ENCODE peak calls at places on chromosomes 16 and 17, in five cellular contexts. F is effector CD4-positive, alpha-beta T cell; V is HEK293T; Z is KG1; O is CD4-positive, alpha-beta memory T cell. M is an unnamed sample.

GRCh38 chr16:60907645-60908044 is 1128.6 kb downstream of the CDH8 start:
- DNase-seq in Z (no peak), F (no peak), V (no peak), O (no peak), M (no peak)

GRCh38 chr17:69947027-69947759 is 127.8 kb upstream of the KCNJ16 start:
- DNase-seq in O (no peak), F (no peak), Z (no peak), V (no peak), M (no peak)

GRCh38 chr17:68593331-68593710 is 7.8 kb downstream of the FAM20A start:
- DNase-seq in O (no peak), Z (no peak), V (no peak), F (no peak), M (no peak)

GRCh38 chr17:11292491-11292890 is 51.5 kb downstream of the SHISA6 start:
- DNase-seq in V (no peak), F (no peak), O (no peak), Z (no peak), M (no peak)

GRCh38 chr17:32564325-32564724 is 77.5 kb downstream of the CDK5R1 start:
- DNase-seq in V (no peak), Z (no peak), F (no peak), O (no peak), M (no peak)

GRCh38 chr17:42402121-42402516 is 13.9 kb upstream of the STAT3 start:
- DNase-seq in F (no peak), Z (no peak), O (no peak), V (no peak), M (no peak)

GRCh38 chr17:2178798-2179505 is 124.0 kb downstream of the HIC1 start:
- DNase-seq in Z (no peak), F (no peak), V (no peak), O (no peak), M (no peak)

GRCh38 chr16:50653633-50654524 is 27.2 kb downstream of the SNX20 start:
- DNase-seq in Z (no peak), O (no peak), V (no peak), F (no peak), M (no peak)

GRCh38 chr16:75099738-75100615 is 16.6 kb downstream of the LDHD start:
- DNase-seq in O (peak; percentile 42), V (no peak), F (no peak), Z (no peak), M (no peak)

GRCh38 chr17:43392397-43392796 is 6.4 kb upstream of the ARL4D start:
- DNase-seq in V (no peak), O (no peak), Z (no peak), F (no peak), M (no peak)

GRCh38 chr16:30904114-30904780 is 7.8 kb downstream of the CTF1 start:
- DNase-seq in Z (peak; percentile 76), V (no peak), O (no peak), F (no peak), M (no peak)

GRCh38 chr16:49919327-49919726 is 63.4 kb upstream of the ZNF423 start:
- DNase-seq in O (no peak), Z (no peak), F (no peak), V (no peak), M (no peak)

GRCh38 chr17:57429966-57430365 is 173.6 kb downstream of the MSI2 start:
- DNase-seq in O (no peak), F (no peak), Z (no peak), V (no peak), M (no peak)

GRCh38 chr16:29962344-29962994 is 590 bp downstream of the TMEM219 start:
- DNase-seq in V (no peak), F (no peak), Z (no peak), O (no peak), M (no peak)

GRCh38 chr17:39097159-39097519 is 54.3 kb downstream of the PLXDC1 start:
- DNase-seq in O (no peak), F (no peak), Z (no peak), V (no peak), M (no peak)

GRCh38 chr17:74608511-74608910 is 15.0 kb downstream of the CD300E start:
- DNase-seq in O (no peak), V (no peak), F (no peak), Z (no peak), M (no peak)

GRCh38 chr17:73566905-73567782 is 77.1 kb downstream of the SDK2 start:
- DNase-seq in F (no peak), V (no peak), Z (no peak), O (peak; percentile 22), M (no peak)

GRCh38 chr16:27526169-27526568 is 23.5 kb downstream of the GTF3C1 start:
- DNase-seq in V (no peak), F (no peak), Z (no peak), O (no peak), M (no peak)

GRCh38 chr16:64920211-64920610 is 201.7 kb downstream of the CDH11 start:
- DNase-seq in O (no peak), V (no peak), Z (no peak), F (no peak), M (no peak)

GRCh38 chr16:4474192-4474961 is at the start of gene NMRAL1:
- DNase-seq in Z (peak; percentile 51), V (peak; percentile 63), F (peak; percentile 85), O (peak; percentile 84), M (peak; percentile 86)

GRCh38 chr16:10126686-10127085 is 55.5 kb downstream of the GRIN2A start:
- DNase-seq in Z (no peak), O (no peak), F (no peak), V (no peak), M (no peak)

GRCh38 chr17:68310141-68310540 is 18.8 kb downstream of the ARSG start:
- DNase-seq in F (peak; percentile 13), V (no peak), O (peak; percentile 14), Z (no peak), M (no peak)

GRCh38 chr16:75272097-75272548 is 20.7 kb upstream of the BCAR1 start:
- DNase-seq in V (no peak), Z (no peak), F (no peak), O (no peak), M (no peak)

GRCh38 chr16:51374346-51374745 is 223.3 kb upstream of the SALL1 start:
- DNase-seq in V (no peak), Z (no peak), F (no peak), O (no peak), M (no peak)

GRCh38 chr17:60970741-60971140 is 293.1 kb downstream of the BCAS3 start:
- DNase-seq in F (no peak), V (no peak), Z (no peak), O (no peak), M (no peak)

GRCh38 chr17:80656590-80656989 is 112.0 kb downstream of the RPTOR start:
- DNase-seq in V (no peak), F (no peak), O (no peak), Z (no peak), M (no peak)

GRCh38 chr16:4990415-4990814 is 32.3 kb downstream of the SEC14L5 start:
- DNase-seq in F (no peak), V (no peak), Z (no peak), O (no peak), M (no peak)

GRCh38 chr17:39935896-39936295 is 8.4 kb downstream of the LRRC3C start:
- DNase-seq in Z (no peak), O (no peak), V (no peak), F (no peak), M (no peak)

GRCh38 chr16:10988164-10988803 is 43.9 kb downstream of the CLEC16A start:
- DNase-seq in V (peak; percentile 34), F (no peak), O (no peak), Z (no peak), M (no peak)

GRCh38 chr17:12118617-12119016 is 97.9 kb downstream of the MAP2K4 start:
- DNase-seq in V (no peak), O (no peak), Z (no peak), F (no peak), M (no peak)

GRCh38 chr17:18141210-18141803 is 32.8 kb downstream of the MYO15A start:
- DNase-seq in F (peak; percentile 46), V (peak; percentile 55), Z (peak; percentile 1), O (peak; percentile 53), M (no peak)

GRCh38 chr16:67389911-67390815 is 3.1 kb downstream of the TPPP3 start:
- DNase-seq in F (no peak), V (no peak), Z (no peak), O (no peak), M (no peak)